ENCODE peak calls at places on chromosome 1, in nine cellular contexts. L is anterior cingulate cortex; Z is endodermal cell; E is activated naive CD4-positive, alpha-beta T cell; Y is NAMALWA; V is kidney glomerular epithelial cell; I is NCI-H1417; U is EL; S is stimulated activated CD8-positive, alpha-beta memory T cell treated with anti-CD3 and anti-CD28 coated beads, Interleukin-12 subunit alpha, Interleukin-12 subunit beta, amount 100 ng/mL, for 1 hour. J is an unnamed sample.

GRCh38 chr1:150976879-150977694 is 2.5 kb upstream of the CERS2 start:
- DNase-seq in Z (peak), L (peak), V (peak), E (peak), I (no peak), Y (peak), S (peak), U (peak), J (no peak)

GRCh38 chr1:28441674-28442073 is 64.2 kb upstream of the RCC1 start:
- DNase-seq in V (no peak), E (no peak), L (no peak), Y (no peak), S (no peak), Z (no peak), I (no peak), U (no peak), J (no peak)

GRCh38 chr1:220970311-220970710 is 91.1 kb downstream of the HLX start:
- DNase-seq in Z (no peak), Y (no peak), S (no peak), I (no peak), L (no peak), V (no peak), E (no peak), U (peak), J (no peak)

GRCh38 chr1:170494369-170494768 is 37.6 kb upstream of the GORAB start:
- DNase-seq in S (no peak), I (no peak), L (no peak), U (peak), Z (peak), V (no peak), E (no peak), Y (no peak), J (peak)

GRCh38 chr1:67618285-67619018 is 66.5 kb upstream of the GADD45A start:
- DNase-seq in E (no peak), L (peak), S (no peak), Z (no peak), V (peak), I (no peak), Y (no peak), U (peak), J (peak)

GRCh38 chr1:228905579-228905978 is 170.3 kb downstream of the RHOU start:
- DNase-seq in S (no peak), V (no peak), E (no peak), I (no peak), Z (no peak), Y (no peak), U (no peak), L (no peak), J (no peak)

GRCh38 chr1:74505133-74505532 is 7.3 kb downstream of the LRRC53 start:
- DNase-seq in E (no peak), Z (no peak), S (no peak), V (no peak), Y (no peak), U (no peak), L (no peak), I (peak), J (peak)

GRCh38 chr1:1619917-1620361 is 4.6 kb downstream of the MIB2 start:
- DNase-seq in V (no peak), S (no peak), Z (peak), I (no peak), Y (peak), E (no peak), U (no peak), L (no peak), J (no peak)

J was measured in astrocyte of the spinal cord.